ENCODE peak calls at places on chromosome 1, in ten cellular contexts. A is activated T-cell treated with anti-CD3 and anti-CD28 coated beads, Interleukin-2, amount 50 U/mL, for 1 hour; C is T-cell; E is foreskin keratinocyte; T is GM03348; D is amniotic stem cell; K is ELR; R is adrenal gland; S is AG09309; X is C1 segment of cervical spinal cord. J is an unnamed sample.

GRCh38 chr1:93579891-93580290 is 101.7 kb downstream of the BCAR3 start:
- DNase-seq in A (no peak), C (no peak), E (peak), T (peak), D (peak), K (peak), R (peak), S (peak), X (no peak), J (peak)

GRCh38 chr1:245156736-245157505 is 2.1 kb downstream of the KIF26B start:
- DNase-seq in A (no peak), C (no peak), E (peak), T (peak), D (peak), K (peak), R (no peak), S (no peak), X (no peak), J (no peak)

GRCh38 chr1:220157738-220158137 is 63.8 kb downstream of the IARS2 start:
- DNase-seq in A (no peak), C (no peak), E (peak), T (no peak), D (no peak), K (peak), R (no peak), S (no peak), X (no peak), J (no peak)

GRCh38 chr1:236143104-236143948 is 987 bp downstream of the GPR137B start:
- DNase-seq in A (peak), C (no peak), E (peak), T (peak), D (no peak), K (peak), R (no peak), S (peak), X (no peak), J (no peak)

GRCh38 chr1:111202366-111202706 is 1.9 kb upstream of the DENND2D start:
- DNase-seq in A (no peak), C (no peak), E (peak), T (no peak), D (no peak), K (no peak), R (no peak), S (no peak), X (no peak), J (no peak)

GRCh38 chr1:158943059-158943458 is 11.7 kb downstream of the PYHIN1 start:
- DNase-seq in A (no peak), C (no peak), E (peak), T (no peak), D (no peak), K (peak), R (no peak), S (no peak), X (no peak), J (no peak)

GRCh38 chr1:36576118-36576517 is 93.4 kb upstream of the CSF3R start:
- DNase-seq in A (peak), C (no peak), E (no peak), T (peak), D (no peak), K (peak), R (peak), S (no peak), X (no peak), J (no peak)

GRCh38 chr1:16137890-16138467 is 17.9 kb downstream of the EPHA2 start:
- DNase-seq in A (no peak), C (no peak), E (no peak), T (no peak), D (no peak), K (no peak), R (no peak), S (no peak), X (no peak), J (no peak)

GRCh38 chr1:15153842-15154479 is 414 bp downstream of the TMEM51 start:
- DNase-seq in A (no peak), C (no peak), E (peak), T (peak), D (no peak), K (peak), R (peak), S (no peak), X (no peak), J (peak)

GRCh38 chr1:201955009-201955749 is at the start of gene TIMM17A:
- DNase-seq in A (peak), C (peak), E (peak), T (peak), D (peak), K (peak), R (peak), S (peak), X (peak), J (peak)

GRCh38 chr1:225254676-225255075 is 173.2 kb downstream of the LBR start:
- DNase-seq in A (no peak), C (no peak), E (no peak), T (no peak), D (no peak), K (peak), R (no peak), S (no peak), X (no peak), J (no peak)